ENCODE peak calls at places on chromosomes 6 and 20, in six cellular contexts. W is HepG2, Y is H1, L is GM12891, B is GM12878, P is K562. G is an unnamed sample.

GRCh38 chr6:138673317-138674014 is 100.1 kb upstream of the CCDC28A start:
- DNase-seq in W (no peak), Y (no peak), L (no peak), B (no peak), P (no peak), G (no peak)

GRCh38 chr6:75735491-75736186 is 13.4 kb upstream of the MYO6 start:
- DNase-seq in W (peak), Y (no peak), L (no peak), B (peak), P (no peak), G (no peak)

GRCh38 chr20:845967-846893 is 12.7 kb downstream of the FAM110A start:
- DNase-seq in W (no peak), Y (no peak), L (no peak), B (no peak), P (no peak), G (no peak)

GRCh38 chr6:154593122-154593521 is 82.6 kb upstream of the CNKSR3 start:
- DNase-seq in W (peak), Y (no peak), L (no peak), B (no peak), P (peak), G (no peak)

GRCh38 chr20:37411408-37412306 is 65.7 kb downstream of the SRC start:
- DNase-seq in W (no peak), Y (no peak), L (no peak), B (no peak), P (no peak), G (no peak)

GRCh38 chr6:114049367-114049966 is 78.5 kb upstream of the HDAC2 start:
- DNase-seq in W (peak), Y (no peak), L (no peak), B (no peak), P (no peak), G (no peak)

GRCh38 chr6:72579865-72580264 is 42.0 kb upstream of the KCNQ5 start:
- DNase-seq in W (no peak), Y (no peak), L (no peak), B (no peak), P (no peak), G (no peak)

GRCh38 chr20:31712564-31713311 is 9.9 kb downstream of the BCL2L1 start:
- DNase-seq in W (peak), Y (peak), L (no peak), B (no peak), P (no peak), G (no peak)

GRCh38 chr20:5808901-5809300 is 58.7 kb downstream of the SHLD1 start:
- DNase-seq in W (no peak), Y (no peak), L (no peak), B (no peak), P (no peak), G (no peak)

GRCh38 chr20:25399038-25399430 is 8.4 kb upstream of the ABHD12 start:
- DNase-seq in W (peak), Y (no peak), L (no peak), B (no peak), P (peak), G (no peak)

GRCh38 chr6:165987483-165988305 is 180.0 kb downstream of the TBXT start:
- DNase-seq in W (no peak), Y (no peak), L (no peak), B (no peak), P (no peak), G (no peak)

GRCh38 chr6:117469356-117469755 is 13.1 kb upstream of the DCBLD1 start:
- DNase-seq in W (no peak), Y (no peak), L (no peak), B (no peak), P (no peak), G (no peak)

GRCh38 chr6:137697267-137697938 is 169.7 kb upstream of the TNFAIP3 start:
- DNase-seq in W (peak), Y (no peak), L (no peak), B (no peak), P (no peak), G (no peak)

GRCh38 chr6:16291739-16292138 is 53.4 kb downstream of the GMPR start:
- DNase-seq in W (no peak), Y (no peak), L (no peak), B (no peak), P (no peak), G (no peak)

GRCh38 chr6:7914991-7915789 is 4.6 kb upstream of the TXNDC5 start:
- DNase-seq in W (no peak), Y (no peak), L (no peak), B (no peak), P (no peak), G (no peak)

GRCh38 chr6:11428895-11429294 is 108.7 kb upstream of the TMEM170B start:
- DNase-seq in W (peak), Y (no peak), L (no peak), B (peak), P (no peak), G (no peak)

GRCh38 chr6:150290429-150290828 is 78.4 kb upstream of the IYD start:
- DNase-seq in W (no peak), Y (no peak), L (no peak), B (no peak), P (no peak), G (no peak)

GRCh38 chr6:111806561-111807497 is 66.4 kb downstream of the FYN start:
- DNase-seq in W (no peak), Y (no peak), L (no peak), B (no peak), P (no peak), G (no peak)

GRCh38 chr6:127053032-127053908 is 65.2 kb upstream of the RSPO3 start:
- DNase-seq in W (no peak), Y (no peak), L (no peak), B (no peak), P (no peak), G (no peak)

GRCh38 chr20:33789109-33789857 is 21.9 kb upstream of the CHMP4B start:
- DNase-seq in W (peak), Y (no peak), L (no peak), B (no peak), P (no peak), G (no peak)

GRCh38 chr6:37822851-37823682 is 3.5 kb downstream of the ZFAND3 start:
- DNase-seq in W (peak), Y (no peak), L (no peak), B (no peak), P (no peak), G (no peak)

GRCh38 chr6:11009353-11009752 is 34.8 kb downstream of the ELOVL2 start:
- DNase-seq in W (peak), Y (no peak), L (peak), B (no peak), P (no peak), G (no peak)

GRCh38 chr6:157683707-157684106 is 139.3 kb upstream of the SNX9 start:
- DNase-seq in W (no peak), Y (no peak), L (no peak), B (no peak), P (no peak), G (no peak)

GRCh38 chr20:8187740-8188139 is 55.7 kb downstream of the PLCB1 start:
- DNase-seq in W (no peak), Y (no peak), L (no peak), B (no peak), P (no peak), G (no peak)

GRCh38 chr6:125888989-125889656 is 67.4 kb upstream of the HINT3 start:
- DNase-seq in W (peak), Y (no peak), L (no peak), B (no peak), P (peak), G (no peak)

GRCh38 chr6:133854633-133855598 is 34.0 kb upstream of the TCF21 start:
- DNase-seq in W (peak), Y (no peak), L (no peak), B (no peak), P (no peak), G (no peak)

GRCh38 chr20:58694241-58695083 is 1.9 kb downstream of the NPEPL1 start:
- DNase-seq in W (no peak), Y (no peak), L (no peak), B (no peak), P (no peak), G (no peak)

GRCh38 chr6:158087519-158087867 is 80.6 kb downstream of the SERAC1 start:
- DNase-seq in W (no peak), Y (no peak), L (no peak), B (no peak), P (no peak), G (no peak)

GRCh38 chr6:40778186-40778585 is 191.0 kb upstream of the LRFN2 start:
- DNase-seq in W (no peak), Y (no peak), L (no peak), B (no peak), P (no peak), G (no peak)

GRCh38 chr6:40780626-40781025 is 193.5 kb upstream of the LRFN2 start:
- DNase-seq in W (no peak), Y (no peak), L (no peak), B (no peak), P (no peak), G (no peak)

GRCh38 chr6:40782355-40782754 is 195.2 kb upstream of the LRFN2 start:
- DNase-seq in W (no peak), Y (no peak), L (no peak), B (no peak), P (no peak), G (no peak)

GRCh38 chr6:40779399-40779798 is 192.2 kb upstream of the LRFN2 start:
- DNase-seq in W (no peak), Y (no peak), L (no peak), B (no peak), P (no peak), G (no peak)

GRCh38 chr6:40778918-40779317 is 191.8 kb upstream of the LRFN2 start:
- DNase-seq in W (no peak), Y (no peak), L (no peak), B (no peak), P (no peak), G (no peak)
- TF ChIP-seq TAF1 in W (no peak), Y (no peak), L (no peak), B (no peak), P (no peak), G (no peak)

DNA sequence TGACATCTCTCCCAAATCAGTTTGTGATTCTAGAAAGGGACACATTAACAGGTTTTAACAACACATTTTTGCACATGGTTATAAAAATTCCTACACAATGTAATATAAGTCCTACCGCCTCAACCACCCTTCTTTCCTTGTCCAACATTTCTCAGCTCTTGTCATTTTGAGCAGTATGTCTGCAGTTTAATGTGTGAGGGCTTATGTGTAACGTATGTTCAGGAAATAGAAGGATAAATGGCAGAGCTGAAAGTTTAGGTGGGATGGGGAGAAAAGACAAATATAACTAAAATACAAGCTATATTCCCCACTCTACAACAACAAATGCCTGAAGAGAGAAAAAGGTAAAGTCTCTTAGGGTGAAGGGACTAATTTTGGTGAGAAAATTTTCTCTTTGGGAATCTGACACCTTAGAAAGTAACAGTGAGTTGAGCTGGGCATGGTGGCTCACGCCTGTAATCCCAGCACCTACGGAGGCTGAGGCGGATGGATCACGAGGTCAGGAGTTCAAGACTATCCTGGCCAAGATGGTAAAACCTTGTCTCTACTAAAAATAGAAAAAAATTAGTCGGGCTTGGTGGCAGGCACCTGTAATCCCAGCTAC is 5.0 kb downstream of the PNRC1 start:
- DNase-seq in W (no peak), Y (no peak), L (no peak), B (no peak), P (no peak), G (no peak)
- TF ChIP-seq POLR2A in W (no peak), Y (peak), L (no peak), B (no peak), P (no peak), G (no peak)

DNA sequence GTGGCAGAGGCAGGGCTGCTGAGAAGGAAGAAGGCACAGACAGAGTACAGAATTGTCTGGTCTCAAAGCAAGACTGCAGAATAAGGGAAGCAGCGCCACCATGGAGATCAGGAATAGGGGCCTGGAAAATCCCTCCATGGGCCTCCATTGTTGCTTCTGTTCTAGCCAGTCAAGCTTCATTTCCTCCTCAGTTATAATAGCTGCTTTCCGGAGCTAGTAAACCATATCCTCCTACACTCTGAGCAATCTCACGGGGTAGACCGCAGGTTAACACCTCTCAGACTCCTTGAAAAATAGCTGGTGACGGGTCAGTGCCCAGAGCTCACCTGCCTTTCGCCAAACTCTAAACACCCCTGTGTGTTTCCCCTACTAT is 570 bp upstream of the HLA-DMB start:
- DNase-seq in W (no peak), Y (no peak), L (no peak), B (peak), P (no peak), G (no peak)
- TF ChIP-seq TAF1 in W (no peak), Y (no peak), L (no peak), B (peak), P (no peak), G (no peak)

GRCh38 chr6:143060354-143060805 is 309 bp upstream of the AIG1 start:
- DNase-seq in W (peak), Y (peak), L (peak), B (peak), P (peak), G (peak)
- TF ChIP-seq POLR2A in W (peak), Y (no peak), L (no peak), B (peak), P (peak), G (peak)

GRCh38 chr6:1495344-1495743 is 106.0 kb downstream of the FOXF2 start:
- DNase-seq in W (no peak), Y (no peak), L (no peak), B (no peak), P (no peak), G (no peak)

GRCh38 chr6:1496092-1496491 is 106.7 kb downstream of the FOXF2 start:
- DNase-seq in W (no peak), Y (no peak), L (no peak), B (no peak), P (no peak), G (no peak)

GRCh38 chr6:1496836-1497592 is 107.6 kb downstream of the FOXF2 start:
- DNase-seq in W (no peak), Y (no peak), L (no peak), B (no peak), P (no peak), G (no peak)

GRCh38 chr6:1491920-1492319 is 102.5 kb downstream of the FOXF2 start:
- DNase-seq in W (no peak), Y (no peak), L (no peak), B (no peak), P (no peak), G (no peak)

DNA sequence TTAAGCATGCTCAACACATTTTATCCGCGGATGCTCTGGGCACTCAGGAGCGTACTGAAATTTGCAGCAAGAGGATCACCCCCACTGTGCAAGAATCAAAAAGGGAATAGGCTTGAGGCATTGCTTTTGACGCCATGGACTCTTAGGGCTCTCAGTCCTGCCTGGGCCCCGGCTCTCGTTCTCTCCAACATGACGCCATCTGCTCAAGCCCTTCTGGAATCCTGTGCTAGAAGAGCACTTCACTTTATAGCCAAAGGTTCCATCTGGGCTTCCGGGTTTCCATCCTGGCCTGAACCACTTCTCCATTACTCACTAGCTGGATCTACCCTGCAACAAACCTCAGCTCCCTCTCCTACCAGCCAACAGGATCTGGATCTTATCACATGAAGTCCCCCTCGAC is 105.3 kb downstream of the FOXF2 start:
- DNase-seq in W (no peak), Y (no peak), L (no peak), B (no peak), P (no peak), G (no peak)
- TF ChIP-seq TAF1 in W (no peak), Y (no peak), L (no peak), B (no peak), P (no peak), G (no peak)

DNA sequence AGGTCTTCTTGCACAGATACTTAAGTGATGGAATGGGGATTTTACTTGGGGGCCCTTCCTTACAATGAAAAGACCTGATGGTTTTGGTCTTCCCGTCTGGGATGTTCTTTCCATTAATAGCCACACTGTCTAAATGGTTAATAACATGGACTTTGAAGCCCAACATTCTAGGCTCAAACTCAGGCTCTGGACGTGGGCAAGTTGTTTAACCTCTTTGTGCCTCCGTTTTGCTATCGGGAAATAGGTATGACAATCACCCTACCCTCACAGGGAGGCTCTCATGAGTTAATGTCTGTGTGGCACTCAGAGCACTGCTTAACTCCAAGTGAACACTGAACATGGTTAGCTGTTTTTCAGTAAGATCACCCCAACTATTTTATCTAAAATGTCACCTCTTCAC is 360.7 kb upstream of the FLRT3 start:
- DNase-seq in W (no peak), Y (no peak), L (no peak), B (no peak), P (no peak), G (no peak)
- TF ChIP-seq POLR2A in W (no peak), Y (no peak), L (no peak), B (no peak), P (no peak), G (no peak)

DNA sequence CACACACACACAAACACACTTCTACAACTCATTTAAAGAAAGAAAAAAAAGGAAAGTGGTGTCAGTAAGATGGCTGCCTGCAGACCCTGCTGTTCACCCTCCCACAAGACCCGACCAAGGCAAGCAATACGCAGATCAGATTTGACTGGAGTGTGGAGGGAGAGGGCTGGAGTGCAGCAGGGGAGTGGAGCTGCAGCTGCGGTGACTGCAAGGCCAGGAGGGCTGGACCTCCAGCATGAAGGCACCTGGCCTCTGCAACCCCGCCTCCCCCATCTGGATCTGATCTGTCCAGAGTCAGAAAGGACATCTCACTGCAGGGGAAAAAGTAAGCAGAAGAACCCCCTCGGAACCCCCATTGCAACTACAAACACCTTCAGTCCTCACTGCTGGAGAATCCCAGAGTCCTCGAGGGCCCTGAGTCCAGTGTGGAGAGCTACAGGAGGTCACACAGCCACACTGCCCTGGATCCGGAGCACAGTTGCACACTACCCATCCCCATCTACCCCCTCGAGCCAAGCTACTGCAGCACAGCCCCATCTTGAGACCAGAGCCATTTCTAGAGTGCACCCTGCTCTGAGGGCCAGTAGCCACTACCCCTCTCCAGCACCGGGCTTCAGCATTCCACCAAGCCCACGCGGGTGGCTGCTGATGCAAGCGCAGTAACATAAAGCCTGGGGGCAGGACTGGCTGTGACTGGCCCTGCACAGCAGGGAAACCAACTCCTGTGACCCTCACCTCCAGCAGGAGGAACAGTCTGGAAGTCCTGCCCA is 41.9 kb upstream of the SRSF6 start:
- DNase-seq in W (no peak), Y (no peak), L (no peak), B (no peak), P (no peak), G (no peak)
- TF ChIP-seq TAF1 in W (no peak), Y (no peak), L (no peak), B (no peak), P (no peak), G (no peak)

DNA sequence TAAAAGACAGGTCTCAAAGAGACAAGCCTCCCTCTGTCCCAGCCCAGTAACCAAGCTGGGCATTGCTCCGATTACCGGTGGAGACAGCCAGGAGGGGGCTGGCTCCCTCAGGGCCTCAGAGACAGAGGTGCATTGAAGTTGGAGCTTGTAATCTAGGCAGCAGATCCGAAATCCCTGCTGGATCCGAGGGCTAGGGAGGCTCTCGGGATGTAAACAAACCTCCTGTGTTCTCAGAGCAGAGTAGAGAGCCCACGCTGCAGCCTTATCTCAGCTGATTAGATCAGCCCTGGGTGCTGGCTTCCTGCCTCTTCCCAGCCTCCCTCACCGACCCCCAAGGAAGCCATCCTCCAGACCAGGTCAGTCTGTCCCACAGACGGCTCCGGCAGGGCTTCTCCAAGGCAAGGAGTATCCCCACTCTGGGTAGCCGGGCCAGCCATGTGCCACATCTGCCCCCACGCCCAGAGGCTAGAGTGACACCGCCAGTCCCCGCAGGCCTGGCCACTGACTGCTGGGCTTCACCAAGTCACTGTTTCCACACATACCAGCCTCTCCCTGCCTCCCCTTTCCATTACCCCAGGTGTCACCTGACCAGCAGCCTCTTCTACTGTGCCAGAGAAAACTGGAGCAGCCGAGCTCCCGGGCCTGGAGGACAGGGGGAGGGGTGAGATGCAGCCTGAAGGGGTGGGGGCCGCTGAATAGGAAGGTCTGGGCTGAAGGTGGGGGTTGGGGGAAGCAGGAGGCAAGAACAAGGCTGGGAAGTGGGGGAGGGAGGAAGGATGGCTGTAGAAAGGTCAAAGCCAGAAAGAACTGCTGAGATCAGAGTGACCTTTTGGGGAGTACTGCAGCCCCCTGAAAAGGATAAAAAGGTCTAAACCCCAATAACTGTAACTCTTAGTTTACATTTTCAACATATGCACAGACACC is 6.0 kb downstream of the SDC4 start:
- DNase-seq in W (peak), Y (no peak), L (no peak), B (no peak), P (peak), G (no peak)
- TF ChIP-seq POLR2A in W (no peak), Y (no peak), L (no peak), B (no peak), P (no peak), G (no peak)

G was measured in GM12892.